ENCODE peak calls at places on chromosomes 12 and 14, in five cellular contexts. D, I, H, T and M are unnamed samples.

GRCh38 chr14:52266782-52267181 is 716 bp upstream of the PTGDR start:
- DNase-seq in T (no peak), I (no peak), H (no peak), D (no peak), M (no peak)

GRCh38 chr14:73785336-73785833 is 66.2 kb upstream of the PTGR2 start:
- DNase-seq in I (peak; percentile 50), T (no peak), D (peak; percentile 78), H (no peak), M (peak; percentile 72)

GRCh38 chr14:67951529-67952120 is 132.0 kb downstream of the RAD51B start:
- DNase-seq in H (no peak), I (no peak), D (no peak), T (no peak), M (no peak)

GRCh38 chr12:123269980-123270379 is 1.7 kb downstream of the CDK2AP1 start:
- DNase-seq in I (no peak), T (no peak), D (no peak), H (no peak), M (no peak)

GRCh38 chr12:12671850-12672660 is 23.9 kb downstream of the GPR19 start:
- DNase-seq in D (no peak), H (no peak), T (no peak), I (no peak), M (no peak)

GRCh38 chr12:77345336-77345735 is 280.0 kb upstream of the E2F7 start:
- DNase-seq in H (no peak), D (no peak), T (no peak), I (no peak), M (no peak)

GRCh38 chr14:104091061-104091926 is 5.8 kb downstream of the ASPG start:
- DNase-seq in H (no peak), I (no peak), T (peak; percentile 50), D (peak; percentile 76), M (no peak)

GRCh38 chr12:24133385-24133784 is 183.9 kb upstream of the SOX5 start:
- DNase-seq in I (no peak), H (no peak), D (peak; percentile 91), T (no peak), M (no peak)

GRCh38 chr12:6341439-6342139 is at the start of gene TNFRSF1A:
- DNase-seq in T (peak; percentile 77), D (peak; percentile 76), H (no peak), I (no peak), M (peak; percentile 87)

GRCh38 chr14:24674204-24674970 is 40.4 kb upstream of the GZMB start:
- DNase-seq in D (no peak), T (no peak), I (no peak), H (peak; percentile 25), M (no peak)

GRCh38 chr14:81681466-81681865 is 147.8 kb upstream of the SEL1L start:
- DNase-seq in T (no peak), H (no peak), I (no peak), D (no peak), M (no peak)

GRCh38 chr12:76623929-76624328 is 64.4 kb upstream of the OSBPL8 start:
- DNase-seq in H (no peak), I (no peak), T (no peak), D (no peak), M (no peak)

GRCh38 chr14:95741051-95741490 is 27.1 kb upstream of the TCL1A start:
- DNase-seq in H (no peak), I (no peak), D (peak; percentile 65), T (no peak), M (no peak)

GRCh38 chr12:62882696-62883095 is 52.3 kb downstream of the PPM1H start:
- DNase-seq in H (no peak), D (no peak), T (no peak), I (no peak), M (no peak)

GRCh38 chr12:4031703-4032291 is 158.6 kb upstream of the PARP11 start:
- DNase-seq in T (peak; percentile 28), D (no peak), H (no peak), I (no peak), M (peak; percentile 56)

GRCh38 chr14:90275820-90276219 is 19.5 kb downstream of the PSMC1 start:
- DNase-seq in I (no peak), H (no peak), T (no peak), D (no peak), M (no peak)

GRCh38 chr12:34218193-34219045 is 196.1 kb downstream of the ALG10 start:
- DNase-seq in H (peak; percentile 18), I (peak; percentile 10), D (peak; percentile 85), T (peak; percentile 57), M (peak; percentile 76)

GRCh38 chr12:10140001-10140400 is 10.0 kb upstream of the CLEC7A start:
- DNase-seq in I (peak; percentile 34), H (no peak), D (peak; percentile 35), T (no peak), M (no peak)

GRCh38 chr14:55153951-55154350 is 24.9 kb downstream of the LGALS3 start:
- DNase-seq in T (no peak), D (no peak), I (no peak), H (no peak), M (no peak)

GRCh38 chr12:46553911-46554310 is 181.3 kb upstream of the SLC38A2 start:
- DNase-seq in T (no peak), D (no peak), I (no peak), H (no peak), M (no peak)

GRCh38 chr14:95463173-95463901 is 53.1 kb downstream of the SYNE3 start:
- DNase-seq in T (no peak), H (no peak), I (no peak), D (no peak), M (no peak)

GRCh38 chr12:18700254-18700653 is 37.6 kb downstream of the PLCZ1 start:
- DNase-seq in I (no peak), T (peak; percentile 20), D (no peak), H (no peak), M (peak; percentile 61)

GRCh38 chr12:109781668-109782321 is 51.4 kb downstream of the TRPV4 start:
- DNase-seq in H (no peak), D (no peak), T (no peak), I (no peak), M (no peak)

GRCh38 chr12:53862831-53863230 is 75.8 kb upstream of the HOXC13 start:
- DNase-seq in T (no peak), H (no peak), D (no peak), I (no peak), M (no peak)

GRCh38 chr14:48035836-48036235 is 360.4 kb upstream of the MDGA2 start:
- DNase-seq in D (peak; percentile 57), H (no peak), T (no peak), I (no peak), M (no peak)

GRCh38 chr14:91573894-91574837 is 64.1 kb upstream of the PPP4R3A start:
- DNase-seq in H (peak; percentile 41), D (peak; percentile 42), T (peak; percentile 16), I (peak; percentile 70), M (peak; percentile 55)

GRCh38 chr14:75335588-75335987 is 57.0 kb downstream of the FOS start:
- DNase-seq in D (no peak), H (no peak), T (no peak), I (no peak), M (no peak)

GRCh38 chr14:68947802-68948201 is 31.3 kb downstream of the ACTN1 start:
- DNase-seq in D (peak; percentile 74), I (no peak), H (no peak), T (no peak), M (peak; percentile 43)

GRCh38 chr12:111596985-111597730 is 2.0 kb downstream of the ATXN2 start:
- DNase-seq in T (peak; percentile 37), D (peak; percentile 71), I (peak; percentile 40), H (no peak), M (peak; percentile 83)

GRCh38 chr14:38208825-38209562 is 1.3 kb downstream of the SSTR1 start:
- DNase-seq in T (peak; percentile 21), D (peak; percentile 44), I (peak; percentile 68), H (no peak), M (no peak)

GRCh38 chr14:102363182-102363952 is 626 bp downstream of the TECPR2 start:
- DNase-seq in H (no peak), D (peak; percentile 30), T (no peak), I (no peak), M (no peak)

GRCh38 chr12:100936661-100937060 is 142.1 kb downstream of the ANO4 start:
- DNase-seq in D (no peak), T (no peak), H (no peak), I (no peak), M (no peak)